ENCODE peak calls at places on chromosomes 1 and 21, in five cellular contexts. One of them, this sample, is unnamed.
A peak's percentile ranks its signal among the peaks of the same experiment; 100 is the strongest.

GRCh38 chr1:155591770-155592169 is 18.2 kb upstream of the MSTO1 start:
- DNase-seq in WTC11: no peak
- DNase-seq in GM20000: peak; percentile 35
- DNase-seq in MM.1S: peak; percentile 85
- DNase-seq in endodermal cell: no peak
- DNase-seq in this sample: peak; percentile 57

GRCh38 chr1:160151303-160151702 is at the start of gene ATP1A4:
- DNase-seq in MM.1S: no peak
- DNase-seq in endodermal cell: no peak
- DNase-seq in GM20000: no peak
- DNase-seq in WTC11: no peak
- DNase-seq in this sample: no peak

GRCh38 chr1:193058529-193059281 is 455 bp downstream of the UCHL5 start:
- DNase-seq in WTC11: peak; percentile 12
- DNase-seq in MM.1S: peak; percentile 73
- DNase-seq in endodermal cell: no peak
- DNase-seq in GM20000: peak; percentile 63
- DNase-seq in this sample: peak; percentile 75

GRCh38 chr1:192707978-192708547 is 72.1 kb downstream of the RGS13 start:
- DNase-seq in MM.1S: no peak
- DNase-seq in WTC11: no peak
- DNase-seq in GM20000: no peak
- DNase-seq in endodermal cell: no peak
- DNase-seq in this sample: no peak

GRCh38 chr21:25568230-25568629 is 39.1 kb downstream of the MRPL39 start:
- DNase-seq in GM20000: no peak
- DNase-seq in WTC11: no peak
- DNase-seq in endodermal cell: peak; percentile 49
- DNase-seq in MM.1S: no peak
- DNase-seq in this sample: no peak

GRCh38 chr1:19232526-19232851 is 18.8 kb downstream of the EMC1 start:
- DNase-seq in WTC11: no peak
- DNase-seq in endodermal cell: no peak
- DNase-seq in MM.1S: no peak
- DNase-seq in GM20000: no peak
- DNase-seq in this sample: no peak

GRCh38 chr1:212700892-212701819 is 1.5 kb upstream of the BATF3 start:
- DNase-seq in GM20000: peak; percentile 56
- DNase-seq in WTC11: peak; percentile 51
- DNase-seq in MM.1S: no peak
- DNase-seq in endodermal cell: peak; percentile 87
- DNase-seq in this sample: no peak

GRCh38 chr1:50699795-50700194 is 260.3 kb downstream of the FAF1 start:
- DNase-seq in endodermal cell: no peak
- DNase-seq in MM.1S: no peak
- DNase-seq in GM20000: no peak
- DNase-seq in WTC11: no peak
- DNase-seq in this sample: no peak

GRCh38 chr1:46181343-46182260 is 5.3 kb upstream of the P3R3URF start:
- DNase-seq in GM20000: no peak
- DNase-seq in endodermal cell: no peak
- DNase-seq in MM.1S: no peak
- DNase-seq in WTC11: no peak
- DNase-seq in this sample: no peak

GRCh38 chr1:97920275-97920831 is 481 bp downstream of the DPYD start:
- DNase-seq in GM20000: no peak
- DNase-seq in MM.1S: no peak
- DNase-seq in endodermal cell: no peak
- DNase-seq in WTC11: no peak
- DNase-seq in this sample: no peak

GRCh38 chr1:216905052-216905580 is 181.9 kb upstream of the ESRRG start:
- DNase-seq in endodermal cell: no peak
- DNase-seq in MM.1S: no peak
- DNase-seq in WTC11: no peak
- DNase-seq in GM20000: no peak
- DNase-seq in this sample: no peak

GRCh38 chr1:8649027-8649426 is 168.4 kb downstream of the RERE start:
- DNase-seq in GM20000: peak; percentile 68
- DNase-seq in WTC11: no peak
- DNase-seq in endodermal cell: no peak
- DNase-seq in MM.1S: no peak
- DNase-seq in this sample: peak; percentile 70

GRCh38 chr1:210446479-210446878 is 117.8 kb downstream of the HHAT start:
- DNase-seq in WTC11: no peak
- DNase-seq in GM20000: no peak
- DNase-seq in endodermal cell: peak; percentile 61
- DNase-seq in MM.1S: no peak
- DNase-seq in this sample: no peak

GRCh38 chr1:172122381-172122780 is 281.1 kb downstream of the DNM3 start:
- DNase-seq in endodermal cell: no peak
- DNase-seq in WTC11: no peak
- DNase-seq in MM.1S: no peak
- DNase-seq in GM20000: no peak
- DNase-seq in this sample: no peak

GRCh38 chr1:185512442-185512841 is 195.4 kb upstream of the IVNS1ABP start:
- DNase-seq in WTC11: no peak
- DNase-seq in GM20000: no peak
- DNase-seq in endodermal cell: no peak
- DNase-seq in MM.1S: no peak
- DNase-seq in this sample: no peak

GRCh38 chr1:1764876-1765478 is 13.3 kb downstream of the NADK start:
- DNase-seq in GM20000: no peak
- DNase-seq in MM.1S: no peak
- DNase-seq in endodermal cell: no peak
- DNase-seq in WTC11: peak; percentile 6
- DNase-seq in this sample: no peak

GRCh38 chr1:25550155-25550506 is 6.7 kb downstream of the LDLRAP1 start:
- DNase-seq in GM20000: no peak
- DNase-seq in MM.1S: no peak
- DNase-seq in WTC11: no peak
- DNase-seq in endodermal cell: no peak
- DNase-seq in this sample: no peak

GRCh38 chr1:42767510-42767924 is 468 bp downstream of the C1orf50 start:
- DNase-seq in endodermal cell: no peak
- DNase-seq in WTC11: no peak
- DNase-seq in GM20000: no peak
- DNase-seq in MM.1S: peak; percentile 33
- DNase-seq in this sample: no peak

GRCh38 chr1:41578712-41579335 is 94.3 kb upstream of the EDN2 start:
- DNase-seq in GM20000: no peak
- DNase-seq in MM.1S: peak; percentile 32
- DNase-seq in WTC11: peak; percentile 33
- DNase-seq in endodermal cell: peak; percentile 65
- DNase-seq in this sample: no peak

GRCh38 chr1:66266350-66266749 is 267.6 kb upstream of the SGIP1 start:
- DNase-seq in GM20000: no peak
- DNase-seq in MM.1S: no peak
- DNase-seq in endodermal cell: no peak
- DNase-seq in WTC11: no peak
- DNase-seq in this sample: no peak

GRCh38 chr1:174116042-174116441 is 43.3 kb upstream of the RABGAP1L start:
- DNase-seq in endodermal cell: no peak
- DNase-seq in GM20000: no peak
- DNase-seq in WTC11: no peak
- DNase-seq in MM.1S: no peak
- DNase-seq in this sample: no peak

GRCh38 chr1:243558556-243558955 is 291.5 kb downstream of the AKT3 start:
- DNase-seq in MM.1S: no peak
- DNase-seq in endodermal cell: no peak
- DNase-seq in WTC11: no peak
- DNase-seq in GM20000: no peak
- DNase-seq in this sample: no peak

GRCh38 chr1:9684806-9685205 is 33.3 kb downstream of the PIK3CD start:
- DNase-seq in GM20000: no peak
- DNase-seq in endodermal cell: no peak
- DNase-seq in MM.1S: no peak
- DNase-seq in WTC11: no peak
- DNase-seq in this sample: no peak

GRCh38 chr1:8880068-8880676 is 1.7 kb upstream of the ENO1 start:
- DNase-seq in WTC11: no peak
- DNase-seq in GM20000: peak; percentile 59
- DNase-seq in endodermal cell: peak; percentile 72
- DNase-seq in MM.1S: no peak
- DNase-seq in this sample: peak; percentile 50

GRCh38 chr1:220927442-220927841 is 48.2 kb downstream of the HLX start:
- DNase-seq in WTC11: no peak
- DNase-seq in endodermal cell: peak; percentile 73
- DNase-seq in MM.1S: no peak
- DNase-seq in GM20000: no peak
- DNase-seq in this sample: no peak

GRCh38 chr1:41749992-41750745 is 168.6 kb downstream of the HIVEP3 start:
- DNase-seq in GM20000: no peak
- DNase-seq in endodermal cell: no peak
- DNase-seq in WTC11: no peak
- DNase-seq in MM.1S: no peak
- DNase-seq in this sample: no peak

GRCh38 chr1:99119193-99119592 is 114.5 kb upstream of the PLPPR5 start:
- DNase-seq in GM20000: no peak
- DNase-seq in MM.1S: no peak
- DNase-seq in WTC11: no peak
- DNase-seq in endodermal cell: no peak
- DNase-seq in this sample: no peak

GRCh38 chr1:161092621-161093028 is 3.3 kb upstream of the NECTIN4 start:
- DNase-seq in GM20000: peak; percentile 68
- DNase-seq in MM.1S: no peak
- DNase-seq in endodermal cell: peak; percentile 20
- DNase-seq in WTC11: no peak
- DNase-seq in this sample: peak; percentile 64

GRCh38 chr1:40312238-40313205 is 4.6 kb downstream of the COL9A2 start:
- DNase-seq in MM.1S: no peak
- DNase-seq in endodermal cell: no peak
- DNase-seq in WTC11: no peak
- DNase-seq in GM20000: peak; percentile 90
- DNase-seq in this sample: peak; percentile 90

DNA sequence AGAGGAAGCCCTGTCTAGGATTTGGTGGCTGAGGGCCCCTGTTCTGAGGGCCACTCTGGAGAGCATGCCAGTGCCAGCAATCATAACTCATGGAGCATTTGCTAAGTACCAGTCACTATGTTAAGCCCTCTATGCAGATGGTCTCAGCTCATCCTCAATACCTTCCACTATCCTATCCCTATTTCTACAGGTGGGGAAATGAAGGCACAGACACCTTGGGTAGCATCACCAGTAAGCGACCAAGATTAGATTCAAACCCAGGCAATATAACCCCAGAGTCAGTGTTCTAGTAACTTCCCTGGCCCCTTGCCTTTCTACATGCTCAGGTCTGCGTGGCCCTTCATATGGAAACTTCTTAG is 7.9 kb upstream of the NBPF1 start:
- DNase-seq in GM20000: no peak
- DNase-seq in WTC11: no peak
- DNase-seq in MM.1S: no peak
- DNase-seq in endodermal cell: no peak
- DNase-seq in this sample: no peak
- TF ChIP-seq CTCF in GM20000: no peak
- TF ChIP-seq CTCF in WTC11: peak; percentile 61
- TF ChIP-seq CTCF in MM.1S: no peak
- TF ChIP-seq CTCF in endodermal cell: peak; percentile 43
- TF ChIP-seq CTCF in this sample: no peak

GRCh38 chr1:154329152-154329521 is 3.8 kb downstream of the ATP8B2 start:
- DNase-seq in endodermal cell: peak; percentile 90
- DNase-seq in WTC11: peak; percentile 71
- DNase-seq in MM.1S: no peak
- DNase-seq in GM20000: no peak
- DNase-seq in this sample: no peak
- TF ChIP-seq CTCF in endodermal cell: peak; percentile 81
- TF ChIP-seq CTCF in WTC11: no peak
- TF ChIP-seq CTCF in MM.1S: peak; percentile 43
- TF ChIP-seq CTCF in GM20000: no peak
- TF ChIP-seq CTCF in this sample: no peak

GRCh38 chr1:55061706-55062321 is 22.5 kb downstream of the PCSK9 start:
- DNase-seq in MM.1S: no peak
- DNase-seq in endodermal cell: no peak
- DNase-seq in GM20000: no peak
- DNase-seq in WTC11: no peak
- DNase-seq in this sample: no peak

GRCh38 chr1:55061000-55061705 is 21.8 kb downstream of the PCSK9 start:
- DNase-seq in endodermal cell: no peak
- DNase-seq in MM.1S: no peak
- DNase-seq in WTC11: no peak
- DNase-seq in GM20000: no peak
- DNase-seq in this sample: no peak

GRCh38 chr1:55057956-55058298 is 18.6 kb downstream of the PCSK9 start:
- DNase-seq in GM20000: no peak
- DNase-seq in WTC11: no peak
- DNase-seq in endodermal cell: no peak
- DNase-seq in MM.1S: no peak
- DNase-seq in this sample: no peak

GRCh38 chr1:55059302-55060132 is 20.2 kb downstream of the PCSK9 start:
- DNase-seq in WTC11: no peak
- DNase-seq in GM20000: no peak
- DNase-seq in endodermal cell: no peak
- DNase-seq in MM.1S: no peak
- DNase-seq in this sample: no peak

GRCh38 chr1:55060133-55060999 is 21.0 kb downstream of the PCSK9 start:
- DNase-seq in endodermal cell: no peak
- DNase-seq in MM.1S: no peak
- DNase-seq in GM20000: peak; percentile 31
- DNase-seq in WTC11: no peak
- DNase-seq in this sample: no peak
- TF ChIP-seq CTCF in endodermal cell: no peak
- TF ChIP-seq CTCF in MM.1S: no peak
- TF ChIP-seq CTCF in GM20000: no peak
- TF ChIP-seq CTCF in WTC11: no peak
- TF ChIP-seq CTCF in this sample: no peak

GRCh38 chr1:168328965-168329364 is 48.3 kb downstream of the TBX19 start:
- DNase-seq in endodermal cell: no peak
- DNase-seq in GM20000: no peak
- DNase-seq in WTC11: no peak
- DNase-seq in MM.1S: no peak
- DNase-seq in this sample: no peak

GRCh38 chr1:168335500-168335899 is 54.8 kb downstream of the TBX19 start:
- DNase-seq in MM.1S: peak; percentile 36
- DNase-seq in endodermal cell: no peak
- DNase-seq in WTC11: no peak
- DNase-seq in GM20000: no peak
- DNase-seq in this sample: no peak

GRCh38 chr1:168331569-168331968 is 50.9 kb downstream of the TBX19 start:
- DNase-seq in endodermal cell: no peak
- DNase-seq in MM.1S: no peak
- DNase-seq in WTC11: no peak
- DNase-seq in GM20000: no peak
- DNase-seq in this sample: no peak

GRCh38 chr1:168333562-168334256 is 53.0 kb downstream of the TBX19 start:
- DNase-seq in endodermal cell: no peak
- DNase-seq in WTC11: no peak
- DNase-seq in MM.1S: peak; percentile 93
- DNase-seq in GM20000: no peak
- DNase-seq in this sample: no peak

DNA sequence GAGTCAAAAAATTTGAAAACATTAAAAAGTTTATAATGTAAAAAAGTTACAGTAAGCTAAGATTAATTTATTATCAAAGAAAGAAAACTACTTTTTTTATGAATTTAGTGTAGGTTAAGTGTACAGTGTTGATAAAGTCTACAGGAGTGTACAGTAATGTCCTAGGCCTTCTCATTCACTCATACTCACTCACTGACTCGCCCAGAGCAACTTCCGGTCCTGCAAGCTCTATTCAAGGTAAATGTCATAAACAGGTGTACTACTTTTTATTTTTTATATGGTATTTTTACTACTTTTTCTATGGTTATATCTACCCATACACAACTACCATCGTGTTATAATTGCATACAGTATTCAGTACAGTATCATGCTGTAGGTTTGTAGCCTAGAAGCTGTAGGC is 49.6 kb downstream of the TBX19 start:
- DNase-seq in GM20000: no peak
- DNase-seq in WTC11: no peak
- DNase-seq in endodermal cell: no peak
- DNase-seq in MM.1S: no peak
- DNase-seq in this sample: no peak
- TF ChIP-seq CTCF in GM20000: no peak
- TF ChIP-seq CTCF in WTC11: no peak
- TF ChIP-seq CTCF in endodermal cell: no peak
- TF ChIP-seq CTCF in MM.1S: no peak
- TF ChIP-seq CTCF in this sample: no peak

This sample was measured in GM10248.